ENCODE peak calls at places on chromosomes 13 and 19, in eight cellular contexts. H is osteocyte, M is fibroblast of mammary gland, D is left colon, A is uterus, N is EL, L is neural crest cell, G is GDM1. P is an unnamed sample.

GRCh38 chr19:17406887-17407196 is 1.4 kb upstream of the BST2 start:
- DNase-seq in H (no peak), M (no peak), D (no peak), A (no peak), N (no peak), L (no peak), G (no peak), P (no peak)

GRCh38 chr19:4094761-4095487 is 28.2 kb upstream of the ZBTB7A start:
- DNase-seq in H (peak), M (no peak), D (peak), A (no peak), N (no peak), L (no peak), G (no peak), P (no peak)

GRCh38 chr19:40533508-40533907 is 43.2 kb upstream of the SHKBP1 start:
- DNase-seq in H (no peak), M (peak), D (no peak), A (no peak), N (no peak), L (no peak), G (no peak), P (no peak)

GRCh38 chr13:20566424-20566916 is 487 bp upstream of the IFT88 start:
- DNase-seq in H (no peak), M (peak), D (peak), A (peak), N (peak), L (no peak), G (no peak), P (no peak)

GRCh38 chr13:98490195-98490771 is 86.6 kb downstream of the STK24 start:
- DNase-seq in H (no peak), M (no peak), D (no peak), A (no peak), N (no peak), L (no peak), G (no peak), P (no peak)

GRCh38 chr13:36920612-36921185 is 661 bp upstream of the SMAD9 start:
- DNase-seq in H (no peak), M (no peak), D (no peak), A (no peak), N (peak), L (no peak), G (no peak), P (no peak)

GRCh38 chr19:29367701-29368306 is 154.9 kb upstream of the UQCRFS1 start:
- DNase-seq in H (peak), M (no peak), D (no peak), A (no peak), N (no peak), L (no peak), G (no peak), P (no peak)

GRCh38 chr19:38144667-38145066 is 79.4 kb downstream of the DPF1 start:
- DNase-seq in H (no peak), M (no peak), D (no peak), A (no peak), N (no peak), L (no peak), G (no peak), P (no peak)

GRCh38 chr13:48562296-48563066 is 29.6 kb upstream of the RCBTB2 start:
- DNase-seq in H (no peak), M (no peak), D (no peak), A (no peak), N (no peak), L (no peak), G (peak), P (no peak)

GRCh38 chr13:36072127-36072526 is 59.1 kb downstream of the DCLK1 start:
- DNase-seq in H (no peak), M (no peak), D (no peak), A (no peak), N (no peak), L (no peak), G (no peak), P (no peak)

GRCh38 chr19:15563931-15564330 is 51.1 kb upstream of the CYP4F8 start:
- DNase-seq in H (no peak), M (no peak), D (no peak), A (no peak), N (no peak), L (no peak), G (no peak), P (no peak)

GRCh38 chr13:40404967-40405716 is 261.3 kb downstream of the FOXO1 start:
- DNase-seq in H (no peak), M (no peak), D (no peak), A (no peak), N (no peak), L (no peak), G (no peak), P (no peak)

GRCh38 chr19:4732680-4733114 is 9.1 kb upstream of the DPP9 start:
- DNase-seq in H (no peak), M (peak), D (peak), A (peak), N (peak), L (peak), G (peak), P (no peak)

GRCh38 chr19:44643605-44644390 is at the start of gene PVR:
- DNase-seq in H (peak), M (peak), D (peak), A (peak), N (peak), L (peak), G (peak), P (peak)

GRCh38 chr13:110105136-110105535 is 201.8 kb downstream of the COL4A1 start:
- DNase-seq in H (no peak), M (no peak), D (no peak), A (no peak), N (no peak), L (no peak), G (no peak), P (no peak)

GRCh38 chr19:13832096-13832495 is 36.9 kb downstream of the ZSWIM4 start:
- DNase-seq in H (no peak), M (no peak), D (no peak), A (no peak), N (no peak), L (no peak), G (no peak), P (no peak)

GRCh38 chr13:51125495-51126226 is 14.6 kb upstream of the C13orf42 start:
- DNase-seq in H (peak), M (peak), D (no peak), A (peak), N (peak), L (peak), G (peak), P (no peak)

GRCh38 chr19:14091086-14091884 is 734 bp upstream of the SAMD1 start:
- DNase-seq in H (no peak), M (peak), D (peak), A (peak), N (peak), L (peak), G (peak), P (no peak)

GRCh38 chr13:46113596-46113995 is 8.8 kb upstream of the CPB2 start:
- DNase-seq in H (no peak), M (peak), D (no peak), A (no peak), N (peak), L (no peak), G (no peak), P (no peak)

GRCh38 chr13:78608705-78609463 is 5.5 kb upstream of the POU4F1 start:
- DNase-seq in H (no peak), M (no peak), D (no peak), A (no peak), N (no peak), L (no peak), G (no peak), P (no peak)

GRCh38 chr19:6020972-6021805 is 43.2 kb upstream of the RANBP3 start:
- DNase-seq in H (no peak), M (no peak), D (no peak), A (no peak), N (no peak), L (no peak), G (no peak), P (no peak)

GRCh38 chr13:113082198-113083021 is 23.2 kb upstream of the F7 start:
- DNase-seq in H (no peak), M (no peak), D (no peak), A (no peak), N (no peak), L (no peak), G (no peak), P (no peak)

GRCh38 chr13:99977334-99977911 is 4.2 kb upstream of the ZIC2 start:
- DNase-seq in H (no peak), M (no peak), D (no peak), A (no peak), N (no peak), L (no peak), G (no peak), P (no peak)